ENCODE peak calls at places on chromosomes 12 and 14, in ten cellular contexts. Q, K, Y, R, Z, G, C, V, X and P are unnamed samples.

GRCh38 chr12:124523071-124523470 is 44.3 kb downstream of the NCOR2 start:
- DNase-seq in Q (peak; percentile 40), K (no peak), Y (no peak), R (no peak), Z (peak; percentile 71), G (no peak), C (no peak), V (no peak), X (no peak), P (peak; percentile 61)

GRCh38 chr14:81452341-81452740 is 52.2 kb upstream of the STON2 start:
- DNase-seq in Q (no peak), K (peak; percentile 58), Y (no peak), R (no peak), Z (no peak), G (no peak), C (no peak), V (no peak), X (no peak), P (no peak)

GRCh38 chr14:104930526-104931322 is 6.0 kb downstream of the PLD4 start:
- DNase-seq in Q (no peak), K (peak; percentile 54), Y (no peak), R (no peak), Z (no peak), G (no peak), C (no peak), V (no peak), X (no peak), P (no peak)

GRCh38 chr14:41901089-41901488 is 294.4 kb downstream of the LRFN5 start:
- DNase-seq in Q (no peak), K (no peak), Y (no peak), R (no peak), Z (no peak), G (no peak), C (no peak), V (no peak), X (no peak), P (no peak)

GRCh38 chr12:46998811-46999368 is 80.5 kb upstream of the PCED1B start:
- DNase-seq in Q (no peak), K (no peak), Y (peak; percentile 14), R (peak; percentile 76), Z (no peak), G (no peak), C (no peak), V (no peak), X (no peak), P (no peak)

GRCh38 chr12:71060426-71060825 is 97.4 kb downstream of the TSPAN8 start:
- DNase-seq in Q (no peak), K (no peak), Y (no peak), R (no peak), Z (no peak), G (no peak), C (no peak), V (no peak), X (no peak), P (no peak)

GRCh38 chr14:76386922-76387782 is 11.2 kb downstream of the ESRRB start:
- DNase-seq in Q (peak; percentile 15), K (peak; percentile 87), Y (peak; percentile 61), R (peak; percentile 72), Z (peak; percentile 71), G (peak; percentile 74), C (no peak), V (no peak), X (peak; percentile 17), P (peak; percentile 73)

GRCh38 chr12:20602671-20603402 is 92.3 kb upstream of the SLCO1C1 start:
- DNase-seq in Q (no peak), K (no peak), Y (peak; percentile 83), R (peak; percentile 33), Z (no peak), G (no peak), C (no peak), V (no peak), X (no peak), P (no peak)

GRCh38 chr14:61646366-61647101 is 48.8 kb upstream of the HIF1A start:
- DNase-seq in Q (no peak), K (no peak), Y (no peak), R (peak; percentile 52), Z (no peak), G (no peak), C (no peak), V (no peak), X (no peak), P (no peak)

GRCh38 chr14:102554835-102555819 is 37.3 kb upstream of the RCOR1 start:
- DNase-seq in Q (peak; percentile 29), K (peak; percentile 80), Y (no peak), R (peak; percentile 55), Z (no peak), G (no peak), C (peak; percentile 74), V (no peak), X (peak; percentile 61), P (no peak)

GRCh38 chr12:65279387-65280112 is 1.1 kb downstream of the MSRB3 start:
- DNase-seq in Q (no peak), K (no peak), Y (no peak), R (no peak), Z (no peak), G (peak; percentile 34), C (no peak), V (no peak), X (no peak), P (no peak)

GRCh38 chr14:73142216-73142615 is 5.9 kb downstream of the PSEN1 start:
- DNase-seq in Q (no peak), K (no peak), Y (no peak), R (no peak), Z (no peak), G (no peak), C (no peak), V (no peak), X (no peak), P (peak; percentile 52)

GRCh38 chr12:105852958-105853357 is 285.8 kb downstream of the NUAK1 start:
- DNase-seq in Q (no peak), K (no peak), Y (no peak), R (peak; percentile 70), Z (no peak), G (no peak), C (no peak), V (no peak), X (no peak), P (no peak)

GRCh38 chr12:34393086-34393820 is 371.0 kb downstream of the ALG10 start:
- DNase-seq in Q (no peak), K (no peak), Y (no peak), R (no peak), Z (peak; percentile 48), G (no peak), C (peak; percentile 62), V (no peak), X (no peak), P (no peak)

GRCh38 chr12:29225834-29226233 is 76.8 kb downstream of the FAR2 start:
- DNase-seq in Q (no peak), K (no peak), Y (no peak), R (no peak), Z (no peak), G (no peak), C (no peak), V (no peak), X (no peak), P (no peak)

GRCh38 chr12:94676011-94676709 is 25.8 kb upstream of the TMCC3 start:
- DNase-seq in Q (no peak), K (no peak), Y (no peak), R (peak; percentile 37), Z (no peak), G (no peak), C (peak; percentile 77), V (no peak), X (peak; percentile 77), P (peak; percentile 37)

GRCh38 chr14:23005861-23006534 is 3.9 kb downstream of the C14orf93 start:
- DNase-seq in Q (no peak), K (no peak), Y (no peak), R (no peak), Z (no peak), G (no peak), C (no peak), V (no peak), X (no peak), P (no peak)

GRCh38 chr14:53365516-53366130 is 212.5 kb upstream of the DDHD1 start:
- DNase-seq in Q (no peak), K (no peak), Y (no peak), R (peak; percentile 38), Z (no peak), G (no peak), C (no peak), V (no peak), X (no peak), P (no peak)